ENCODE peak calls at places on chromosomes 4 and X, in ten cellular contexts. E is posterior vena cava, S is cerebellum, K is AG08395, Q is ACHN, J is EL, N is NCI-H460, R is progenitor cell of endocrine pancreas, Z is GM03348, H is left ventricle myocardium inferior. T is an unnamed sample.

GRCh38 chr4:41160010-41160789 is 54.1 kb downstream of the APBB2 start:
- DNase-seq in E (no peak), S (no peak), K (peak), Q (peak), J (peak), N (no peak), R (no peak), Z (peak), H (no peak), T (peak)

GRCh38 chrX:132216806-132217202 is 2.4 kb downstream of the RAP2C start:
- DNase-seq in E (no peak), S (peak), K (no peak), Q (peak), J (peak), N (no peak), R (no peak), Z (no peak), H (no peak), T (no peak)

GRCh38 chr4:1830234-1830633 is 25.7 kb downstream of the LETM1 start:
- DNase-seq in E (no peak), S (no peak), K (no peak), Q (no peak), J (no peak), N (no peak), R (no peak), Z (no peak), H (no peak), T (no peak)

GRCh38 chrX:132940727-132941162 is 17.7 kb downstream of the HS6ST2 start:
- DNase-seq in E (no peak), S (no peak), K (no peak), Q (no peak), J (no peak), N (no peak), R (no peak), Z (no peak), H (no peak), T (peak)

GRCh38 chrX:110159235-110159634 is 156.3 kb downstream of the TMEM164 start:
- DNase-seq in E (no peak), S (no peak), K (no peak), Q (no peak), J (no peak), N (no peak), R (no peak), Z (no peak), H (no peak), T (no peak)

GRCh38 chr4:102533916-102534315 is 32.8 kb downstream of the NFKB1 start:
- DNase-seq in E (no peak), S (no peak), K (no peak), Q (no peak), J (no peak), N (no peak), R (no peak), Z (no peak), H (no peak), T (no peak)

GRCh38 chr4:74223098-74223497 is 65.2 kb downstream of the MTHFD2L start:
- DNase-seq in E (no peak), S (no peak), K (no peak), Q (no peak), J (no peak), N (no peak), R (no peak), Z (no peak), H (no peak), T (no peak)

GRCh38 chr4:85102606-85103005 is 136.1 kb upstream of the WDFY3 start:
- DNase-seq in E (no peak), S (no peak), K (no peak), Q (no peak), J (peak), N (no peak), R (no peak), Z (no peak), H (no peak), T (no peak)

GRCh38 chrX:66731398-66731797 is 92.5 kb upstream of the EDA2R start:
- DNase-seq in E (no peak), S (no peak), K (peak), Q (peak), J (peak), N (peak), R (no peak), Z (peak), H (no peak), T (no peak)

GRCh38 chr4:182492456-182492855 is 249.3 kb downstream of the TENM3 start:
- DNase-seq in E (no peak), S (peak), K (peak), Q (peak), J (peak), N (no peak), R (no peak), Z (peak), H (no peak), T (no peak)

GRCh38 chr4:173958445-173958844 is 325.0 kb downstream of the FBXO8 start:
- DNase-seq in E (no peak), S (no peak), K (no peak), Q (no peak), J (peak), N (no peak), R (no peak), Z (peak), H (no peak), T (no peak)

GRCh38 chr4:88115587-88115986 is 42.9 kb downstream of the ABCG2 start:
- DNase-seq in E (no peak), S (no peak), K (no peak), Q (no peak), J (no peak), N (no peak), R (no peak), Z (no peak), H (no peak), T (no peak)

GRCh38 chrX:53285591-53285990 is 4.2 kb upstream of the IQSEC2 start:
- DNase-seq in E (peak), S (no peak), K (no peak), Q (no peak), J (no peak), N (no peak), R (no peak), Z (no peak), H (no peak), T (no peak)

GRCh38 chr4:4386296-4386735 is 586 bp upstream of the NSG1 start:
- DNase-seq in E (peak), S (peak), K (no peak), Q (no peak), J (no peak), N (no peak), R (peak), Z (no peak), H (no peak), T (no peak)

GRCh38 chr4:139619644-139620043 is 46.0 kb upstream of the MGST2 start:
- DNase-seq in E (no peak), S (no peak), K (peak), Q (peak), J (peak), N (no peak), R (no peak), Z (peak), H (no peak), T (no peak)

GRCh38 chrX:65668362-65669310 is 1.2 kb downstream of the MSN start:
- DNase-seq in E (peak), S (no peak), K (peak), Q (peak), J (peak), N (peak), R (no peak), Z (peak), H (peak), T (peak)

GRCh38 chrX:119826399-119826959 is 26.3 kb downstream of the UPF3B start:
- DNase-seq in E (no peak), S (no peak), K (no peak), Q (no peak), J (peak), N (no peak), R (no peak), Z (peak), H (no peak), T (peak)

GRCh38 chr4:104393649-104394048 is 101.0 kb downstream of the CXXC4 start:
- DNase-seq in E (no peak), S (no peak), K (no peak), Q (no peak), J (no peak), N (no peak), R (no peak), Z (no peak), H (no peak), T (no peak)

GRCh38 chr4:117249333-117249732 is 164.0 kb upstream of the TRAM1L1 start:
- DNase-seq in E (no peak), S (no peak), K (no peak), Q (no peak), J (no peak), N (no peak), R (no peak), Z (no peak), H (no peak), T (no peak)

GRCh38 chrX:22526339-22526738 is 253.6 kb downstream of the CBLL2 start:
- DNase-seq in E (no peak), S (no peak), K (peak), Q (peak), J (peak), N (peak), R (no peak), Z (peak), H (no peak), T (peak)

GRCh38 chrX:78199851-78200250 is 60.4 kb upstream of the TAF9B start:
- DNase-seq in E (no peak), S (no peak), K (no peak), Q (peak), J (peak), N (peak), R (no peak), Z (peak), H (no peak), T (peak)

GRCh38 chr4:125085-125820 is 952 bp downstream of the ZNF718 start:
- DNase-seq in E (peak), S (peak), K (peak), Q (no peak), J (peak), N (no peak), R (no peak), Z (peak), H (peak), T (peak)